ENCODE peak calls at places on chromosomes 2 and 18, in six cellular contexts. P, Z, T, Q, L and R are unnamed samples.

GRCh38 chr2:231378028-231378722 is 17.3 kb upstream of the B3GNT7 start:
- DNase-seq in P (peak; percentile 48), Z (no peak), T (no peak), Q (no peak), L (no peak), R (peak; percentile 56)

GRCh38 chr2:224754129-224754528 is 38.0 kb upstream of the CCDC195 start:
- DNase-seq in P (no peak), Z (no peak), T (peak; percentile 3), Q (no peak), L (no peak), R (no peak)

GRCh38 chr2:134836986-134837385 is 1.4 kb upstream of the ACMSD start:
- DNase-seq in P (no peak), Z (no peak), T (peak; percentile 91), Q (no peak), L (no peak), R (no peak)

GRCh38 chr2:121839584-121839983 is 84.1 kb downstream of the TSN start:
- DNase-seq in P (no peak), Z (no peak), T (no peak), Q (no peak), L (no peak), R (no peak)

GRCh38 chr2:210475726-210476125 is 833 bp downstream of the LANCL1 start:
- DNase-seq in P (no peak), Z (no peak), T (no peak), Q (no peak), L (no peak), R (no peak)

GRCh38 chr2:48423376-48423775 is 106.6 kb upstream of the STON1 start:
- DNase-seq in P (no peak), Z (no peak), T (peak; percentile 86), Q (no peak), L (no peak), R (no peak)

GRCh38 chr2:95274291-95275150 is at the start of gene PROM2:
- DNase-seq in P (peak; percentile 88), Z (no peak), T (no peak), Q (peak; percentile 38), L (no peak), R (no peak)

GRCh38 chr18:76428396-76429261 is 66.4 kb downstream of the ZNF516 start:
- DNase-seq in P (no peak), Z (no peak), T (no peak), Q (no peak), L (no peak), R (no peak)

GRCh38 chr2:240250150-240250984 is 109.9 kb upstream of the OTOS start:
- DNase-seq in P (peak; percentile 68), Z (no peak), T (no peak), Q (no peak), L (peak; percentile 1), R (no peak)

GRCh38 chr2:41947701-41948396 is 100.0 kb upstream of the PKDCC start:
- DNase-seq in P (no peak), Z (no peak), T (no peak), Q (no peak), L (no peak), R (no peak)

GRCh38 chr18:42339324-42339723 is 384.3 kb downstream of the PIK3C3 start:
- DNase-seq in P (no peak), Z (no peak), T (no peak), Q (peak; percentile 24), L (no peak), R (no peak)

GRCh38 chr2:206798009-206798408 is 32.6 kb downstream of the FASTKD2 start:
- DNase-seq in P (no peak), Z (peak; percentile 41), T (no peak), Q (no peak), L (no peak), R (no peak)

GRCh38 chr2:8481463-8482009 is 200.3 kb upstream of the ID2 start:
- DNase-seq in P (no peak), Z (peak; percentile 82), T (no peak), Q (no peak), L (no peak), R (no peak)

GRCh38 chr2:76985387-76986136 is 536.6 kb downstream of the LRRTM4 start:
- DNase-seq in P (no peak), Z (no peak), T (no peak), Q (no peak), L (no peak), R (no peak)

GRCh38 chr2:82748653-82749052 is 1710.4 kb downstream of the SUCLG1 start:
- DNase-seq in P (no peak), Z (no peak), T (no peak), Q (no peak), L (no peak), R (no peak)

GRCh38 chr2:142124706-142125105 is 6.1 kb downstream of the LRP1B start:
- DNase-seq in P (no peak), Z (no peak), T (no peak), Q (no peak), L (no peak), R (no peak)

GRCh38 chr2:47198985-47199451 is 43.9 kb upstream of the STPG4 start:
- DNase-seq in P (no peak), Z (no peak), T (peak; percentile 99), Q (no peak), L (no peak), R (no peak)

GRCh38 chr2:120436885-120437603 is 91.1 kb downstream of the INHBB start:
- DNase-seq in P (peak; percentile 92), Z (peak; percentile 46), T (peak; percentile 24), Q (peak; percentile 72), L (no peak), R (peak; percentile 7)

GRCh38 chr2:185187421-185187820 is 551.2 kb upstream of the FSIP2 start:
- DNase-seq in P (no peak), Z (no peak), T (no peak), Q (no peak), L (no peak), R (no peak)

GRCh38 chr2:128037624-128038023 is 9.8 kb upstream of the SAP130 start:
- DNase-seq in P (peak; percentile 14), Z (peak; percentile 15), T (no peak), Q (no peak), L (no peak), R (no peak)

GRCh38 chr2:167253025-167253424 is 364.7 kb downstream of the XIRP2 start:
- DNase-seq in P (no peak), Z (no peak), T (peak; percentile 41), Q (no peak), L (no peak), R (no peak)

GRCh38 chr18:596288-596881 is 403 bp upstream of the CLUL1 start:
- DNase-seq in P (peak; percentile 87), Z (peak; percentile 81), T (no peak), Q (peak; percentile 65), L (peak; percentile 13), R (peak; percentile 47)